ENCODE peak calls at places on chromosomes 12 and 14, in five cellular contexts. C, J, U, Q and H are unnamed samples.

GRCh38 chr14:101852785-101853184 is 91.3 kb downstream of the PPP2R5C start:
- DNase-seq in Q (no peak), C (no peak), U (no peak), J (no peak), H (no peak)

GRCh38 chr12:50147281-50147680 is 19.9 kb downstream of the CERS5 start:
- DNase-seq in J (no peak), C (no peak), U (no peak), Q (no peak), H (no peak)

GRCh38 chr14:61347771-61348443 is 26.5 kb downstream of the PRKCH start:
- DNase-seq in Q (no peak), C (no peak), J (no peak), U (no peak), H (no peak)

GRCh38 chr14:77607741-77608302 is 8.6 kb downstream of the SPTLC2 start:
- DNase-seq in Q (no peak), J (no peak), C (no peak), U (peak; percentile 18), H (peak; percentile 45)

GRCh38 chr12:125766091-125766490 is 700.9 kb downstream of the AACS start:
- DNase-seq in U (no peak), C (no peak), J (no peak), Q (no peak), H (no peak)

GRCh38 chr12:98758331-98758730 is 113.2 kb downstream of the APAF1 start:
- DNase-seq in C (no peak), U (no peak), J (no peak), Q (no peak), H (no peak)

GRCh38 chr14:96852823-96853422 is 55.7 kb downstream of the VRK1 start:
- DNase-seq in U (peak; percentile 6), J (no peak), C (peak; percentile 86), Q (peak; percentile 25), H (peak; percentile 8)

GRCh38 chr14:58270628-58271027 is 26.0 kb downstream of the PSMA3 start:
- DNase-seq in U (no peak), C (no peak), Q (no peak), J (no peak), H (no peak)

GRCh38 chr14:32318087-32318486 is 11.0 kb upstream of the AKAP6 start:
- DNase-seq in Q (no peak), J (no peak), C (no peak), U (no peak), H (no peak)

GRCh38 chr12:24742378-24742777 is 206.5 kb downstream of the BCAT1 start:
- DNase-seq in U (peak; percentile 5), J (no peak), C (no peak), Q (no peak), H (no peak)

GRCh38 chr14:73887116-73887490 is 444 bp downstream of the ZNF410 start:
- DNase-seq in U (peak; percentile 30), C (no peak), J (no peak), Q (no peak), H (no peak)

GRCh38 chr14:62213516-62213915 is 451.3 kb downstream of the SNAPC1 start:
- DNase-seq in Q (no peak), C (peak; percentile 78), U (no peak), J (no peak), H (no peak)

GRCh38 chr12:69698769-69699540 is at the start of gene BEST3:
- DNase-seq in J (no peak), Q (no peak), C (no peak), U (no peak), H (no peak)

GRCh38 chr12:72289633-72290032 is 17.5 kb downstream of the TRHDE start:
- DNase-seq in Q (no peak), U (no peak), C (no peak), J (no peak), H (no peak)

GRCh38 chr14:52607061-52607460 is 54.4 kb downstream of the GPR137C start:
- DNase-seq in J (no peak), U (no peak), C (no peak), Q (no peak), H (no peak)

GRCh38 chr12:72144553-72144952 is 127.6 kb upstream of the TRHDE start:
- DNase-seq in Q (no peak), C (no peak), J (no peak), U (no peak), H (no peak)

GRCh38 chr14:74038015-74038859 is 19.1 kb downstream of the BBOF1 start:
- DNase-seq in Q (peak; percentile 25), C (peak; percentile 78), J (no peak), U (no peak), H (peak; percentile 13)

GRCh38 chr12:105561981-105562726 is 231.7 kb downstream of the C12orf75 start:
- DNase-seq in J (peak; percentile 76), C (peak; percentile 48), Q (no peak), U (peak; percentile 39), H (no peak)

GRCh38 chr12:84757978-84758377 is 154.6 kb downstream of the SLC6A15 start:
- DNase-seq in U (no peak), J (no peak), C (peak; percentile 73), Q (no peak), H (no peak)

GRCh38 chr14:36657409-36658090 is 4.1 kb upstream of the PAX9 start:
- DNase-seq in U (peak; percentile 54), Q (no peak), J (no peak), C (peak; percentile 8), H (no peak)
- TF ChIP-seq CTCF in U (no peak), Q (no peak), J (no peak), C (no peak), H (no peak)

GRCh38 chr14:22332671-22333407 is 256.2 kb downstream of the DAD1 start:
- DNase-seq in U (no peak), C (no peak), Q (no peak), J (no peak), H (no peak)
- TF ChIP-seq CTCF in U (no peak), C (no peak), Q (no peak), J (no peak), H (no peak)

GRCh38 chr12:64189530-64189929 is 32.6 kb downstream of the KICS2 start:
- DNase-seq in Q (no peak), J (no peak), U (no peak), C (no peak), H (no peak)
- TF ChIP-seq CTCF in Q (no peak), J (no peak), U (no peak), C (no peak), H (no peak)

DNA sequence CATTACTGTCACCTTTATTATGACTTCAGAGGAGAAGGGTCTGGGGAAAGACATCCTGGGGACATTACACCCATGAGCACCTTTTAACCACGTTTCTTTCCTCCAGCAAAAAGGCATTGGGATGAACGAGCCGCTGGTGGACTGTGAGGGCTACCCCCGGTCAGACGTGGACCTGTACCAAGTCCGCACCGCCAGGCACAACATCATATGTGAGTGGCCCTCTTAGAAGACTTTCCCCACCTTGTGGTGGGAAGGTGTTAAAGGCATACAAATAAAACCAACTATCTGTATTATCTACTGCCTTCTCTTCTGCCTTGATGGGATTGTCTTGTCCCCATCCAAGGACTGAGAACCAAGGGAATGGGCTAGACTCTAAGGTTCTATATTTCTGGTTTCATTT is 6.0 kb downstream of the PSMD9 start:
- DNase-seq in C (peak; percentile 83), Q (no peak), U (peak; percentile 33), J (peak; percentile 69), H (no peak)
- TF ChIP-seq CTCF in C (peak; percentile 63), Q (peak; percentile 38), U (peak; percentile 40), J (peak; percentile 16), H (no peak)

DNA sequence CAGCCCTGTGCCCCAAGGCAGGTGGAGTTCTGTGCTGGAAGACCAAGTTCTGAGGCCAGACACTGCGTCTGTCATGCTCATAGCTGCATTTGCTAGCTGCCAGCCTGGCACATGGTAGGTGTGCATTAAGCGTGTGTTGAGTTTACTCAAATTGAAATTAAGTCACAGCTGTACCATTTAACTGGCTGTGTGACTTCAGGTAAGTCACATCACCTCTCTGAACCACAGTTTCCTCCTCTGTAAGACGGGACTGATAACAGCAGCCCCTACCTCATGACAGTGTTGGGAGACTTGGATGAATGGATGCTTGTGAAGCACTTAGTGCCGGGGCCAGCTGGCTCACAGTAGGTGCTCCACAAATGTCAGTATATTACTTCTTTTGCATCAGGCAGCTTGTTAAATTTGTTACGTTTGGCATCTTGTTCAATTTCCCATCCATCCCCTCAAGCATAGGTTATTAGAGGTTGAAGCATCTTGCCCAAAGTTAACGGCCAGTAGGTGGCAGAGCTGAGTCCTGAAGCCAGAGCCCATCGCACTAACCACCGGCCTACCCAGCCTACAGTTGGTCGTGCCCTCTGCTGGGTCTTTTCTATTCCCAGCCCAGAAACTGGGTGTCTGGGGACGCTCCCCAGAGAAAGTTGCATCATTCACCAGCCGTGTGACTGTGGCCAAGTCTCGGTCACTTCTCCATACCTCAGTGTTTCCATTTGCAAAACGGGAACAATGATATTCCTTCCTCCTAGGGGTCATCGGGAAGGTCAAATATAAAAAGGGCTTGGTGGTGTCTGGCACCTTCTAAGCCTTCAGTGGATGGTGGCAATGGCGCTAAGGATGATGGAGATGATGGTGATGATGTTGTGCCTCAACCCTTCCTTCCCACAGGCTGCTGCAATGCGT is 4.5 kb downstream of the DAO start:
- DNase-seq in U (peak; percentile 36), Q (peak; percentile 68), C (peak; percentile 44), J (no peak), H (peak; percentile 56)
- TF ChIP-seq CTCF in U (peak; percentile 42), Q (peak; percentile 82), C (peak; percentile 72), J (no peak), H (peak; percentile 65)

GRCh38 chr12:124347805-124348658 is 53.1 kb downstream of the RFLNA start:
- DNase-seq in U (peak; percentile 28), C (no peak), J (no peak), Q (peak; percentile 48), H (peak; percentile 16)
- TF ChIP-seq CTCF in U (peak; percentile 47), C (peak; percentile 61), J (peak; percentile 58), Q (peak; percentile 71), H (peak; percentile 62)

GRCh38 chr12:30457621-30458289 is 237.9 kb downstream of the IPO8 start:
- DNase-seq in Q (peak; percentile 44), U (no peak), J (no peak), C (peak; percentile 84), H (no peak)
- TF ChIP-seq CTCF in Q (peak; percentile 46), U (peak; percentile 19), J (no peak), C (peak; percentile 46), H (peak; percentile 35)